ENCODE peak calls at places on chromosomes 6 and 20, in five cellular contexts. One of them, this sample, is unnamed.

GRCh38 chr6:43627008-43627825 is 1.8 kb downstream of the GTPBP2 start:
- DNase-seq in LoVo: peak
- DNase-seq in NCI-H1436: peak
- DNase-seq in cardiac muscle cell: peak
- DNase-seq in CD4-positive, alpha-beta memory T cell: no peak
- DNase-seq in this sample: peak

GRCh38 chr6:4253604-4254211 is 118.3 kb upstream of the ECI2 start:
- DNase-seq in LoVo: peak
- DNase-seq in NCI-H1436: no peak
- DNase-seq in CD4-positive, alpha-beta memory T cell: no peak
- DNase-seq in cardiac muscle cell: no peak
- DNase-seq in this sample: peak

GRCh38 chr20:5030348-5031205 is 29.3 kb upstream of the SLC23A2 start:
- DNase-seq in CD4-positive, alpha-beta memory T cell: no peak
- DNase-seq in NCI-H1436: no peak
- DNase-seq in cardiac muscle cell: no peak
- DNase-seq in LoVo: no peak
- DNase-seq in this sample: no peak

GRCh38 chr6:135576055-135576454 is 78.5 kb upstream of the AHI1 start:
- DNase-seq in CD4-positive, alpha-beta memory T cell: no peak
- DNase-seq in NCI-H1436: peak
- DNase-seq in cardiac muscle cell: no peak
- DNase-seq in LoVo: no peak
- DNase-seq in this sample: peak

GRCh38 chr20:18504479-18505060 is 3.2 kb upstream of the SEC23B start:
- DNase-seq in CD4-positive, alpha-beta memory T cell: no peak
- DNase-seq in cardiac muscle cell: no peak
- DNase-seq in LoVo: no peak
- DNase-seq in NCI-H1436: no peak
- DNase-seq in this sample: no peak

GRCh38 chr6:114142256-114142655 is 171.3 kb upstream of the HDAC2 start:
- DNase-seq in CD4-positive, alpha-beta memory T cell: no peak
- DNase-seq in cardiac muscle cell: no peak
- DNase-seq in LoVo: no peak
- DNase-seq in NCI-H1436: no peak
- DNase-seq in this sample: no peak

GRCh38 chr6:7628479-7628878 is 38.5 kb downstream of the SNRNP48 start:
- DNase-seq in cardiac muscle cell: no peak
- DNase-seq in CD4-positive, alpha-beta memory T cell: no peak
- DNase-seq in LoVo: no peak
- DNase-seq in NCI-H1436: no peak
- DNase-seq in this sample: peak

GRCh38 chr20:47949230-47949629 is 163.9 kb upstream of the SULF2 start:
- DNase-seq in LoVo: peak
- DNase-seq in NCI-H1436: no peak
- DNase-seq in cardiac muscle cell: no peak
- DNase-seq in CD4-positive, alpha-beta memory T cell: no peak
- DNase-seq in this sample: peak

GRCh38 chr20:50285376-50286173 is 94.9 kb downstream of the CEBPB start:
- DNase-seq in NCI-H1436: no peak
- DNase-seq in cardiac muscle cell: no peak
- DNase-seq in LoVo: peak
- DNase-seq in CD4-positive, alpha-beta memory T cell: no peak
- DNase-seq in this sample: no peak

GRCh38 chr6:51959744-51960383 is 127.5 kb downstream of the PKHD1 start:
- DNase-seq in cardiac muscle cell: peak
- DNase-seq in LoVo: peak
- DNase-seq in NCI-H1436: peak
- DNase-seq in CD4-positive, alpha-beta memory T cell: no peak
- DNase-seq in this sample: peak

GRCh38 chr6:23522751-23523527 is 603.1 kb upstream of the NRSN1 start:
- DNase-seq in NCI-H1436: no peak
- DNase-seq in LoVo: no peak
- DNase-seq in CD4-positive, alpha-beta memory T cell: no peak
- DNase-seq in cardiac muscle cell: no peak
- DNase-seq in this sample: peak

GRCh38 chr20:51050636-51051035 is 27.7 kb upstream of the KCNG1 start:
- DNase-seq in LoVo: no peak
- DNase-seq in cardiac muscle cell: no peak
- DNase-seq in CD4-positive, alpha-beta memory T cell: no peak
- DNase-seq in NCI-H1436: no peak
- DNase-seq in this sample: no peak

GRCh38 chr6:13614126-13614925 is 809 bp upstream of the NOL7 start:
- DNase-seq in NCI-H1436: peak
- DNase-seq in cardiac muscle cell: peak
- DNase-seq in CD4-positive, alpha-beta memory T cell: no peak
- DNase-seq in LoVo: peak
- DNase-seq in this sample: peak

GRCh38 chr20:46512943-46513844 is at the start of gene ZNF334:
- DNase-seq in cardiac muscle cell: peak
- DNase-seq in LoVo: no peak
- DNase-seq in NCI-H1436: peak
- DNase-seq in CD4-positive, alpha-beta memory T cell: no peak
- DNase-seq in this sample: peak

GRCh38 chr20:16098890-16099639 is 474.2 kb downstream of the KIF16B start:
- DNase-seq in NCI-H1436: no peak
- DNase-seq in cardiac muscle cell: no peak
- DNase-seq in LoVo: peak
- DNase-seq in CD4-positive, alpha-beta memory T cell: no peak
- DNase-seq in this sample: peak

GRCh38 chr20:62022575-62023139 is 43.0 kb downstream of the TAF4 start:
- DNase-seq in NCI-H1436: no peak
- DNase-seq in cardiac muscle cell: no peak
- DNase-seq in LoVo: no peak
- DNase-seq in CD4-positive, alpha-beta memory T cell: no peak
- DNase-seq in this sample: no peak

GRCh38 chr6:46505693-46506512 is 14.7 kb upstream of the RCAN2 start:
- DNase-seq in cardiac muscle cell: no peak
- DNase-seq in CD4-positive, alpha-beta memory T cell: no peak
- DNase-seq in LoVo: no peak
- DNase-seq in NCI-H1436: no peak
- DNase-seq in this sample: no peak

GRCh38 chr6:83247471-83247870 is 54.3 kb downstream of the RWDD2A start:
- DNase-seq in LoVo: no peak
- DNase-seq in cardiac muscle cell: no peak
- DNase-seq in NCI-H1436: no peak
- DNase-seq in CD4-positive, alpha-beta memory T cell: no peak
- DNase-seq in this sample: no peak

GRCh38 chr6:113888493-113888892 is 31.3 kb downstream of the MARCKS start:
- DNase-seq in CD4-positive, alpha-beta memory T cell: no peak
- DNase-seq in LoVo: peak
- DNase-seq in NCI-H1436: no peak
- DNase-seq in cardiac muscle cell: no peak
- DNase-seq in this sample: peak

GRCh38 chr6:147666254-147666653 is 157.8 kb downstream of the SAMD5 start:
- DNase-seq in LoVo: no peak
- DNase-seq in CD4-positive, alpha-beta memory T cell: no peak
- DNase-seq in NCI-H1436: no peak
- DNase-seq in cardiac muscle cell: no peak
- DNase-seq in this sample: no peak

GRCh38 chr6:122308074-122308473 is 91.4 kb upstream of the HSF2 start:
- DNase-seq in LoVo: no peak
- DNase-seq in cardiac muscle cell: no peak
- DNase-seq in CD4-positive, alpha-beta memory T cell: no peak
- DNase-seq in NCI-H1436: no peak
- DNase-seq in this sample: no peak

GRCh38 chr6:144718431-144718830 is 433.3 kb downstream of the UTRN start:
- DNase-seq in LoVo: no peak
- DNase-seq in cardiac muscle cell: no peak
- DNase-seq in NCI-H1436: no peak
- DNase-seq in CD4-positive, alpha-beta memory T cell: no peak
- DNase-seq in this sample: peak

GRCh38 chr6:37565267-37566208 is 65.8 kb upstream of the CCDC167 start:
- DNase-seq in CD4-positive, alpha-beta memory T cell: no peak
- DNase-seq in LoVo: no peak
- DNase-seq in cardiac muscle cell: peak
- DNase-seq in NCI-H1436: peak
- DNase-seq in this sample: no peak

GRCh38 chr20:4875578-4876067 is 125.7 kb downstream of the SLC23A2 start:
- DNase-seq in LoVo: no peak
- DNase-seq in cardiac muscle cell: peak
- DNase-seq in CD4-positive, alpha-beta memory T cell: no peak
- DNase-seq in NCI-H1436: peak
- DNase-seq in this sample: no peak

GRCh38 chr6:43749461-43749860 is 20.6 kb upstream of the VEGFA start:
- DNase-seq in LoVo: no peak
- DNase-seq in cardiac muscle cell: no peak
- DNase-seq in NCI-H1436: no peak
- DNase-seq in CD4-positive, alpha-beta memory T cell: no peak
- DNase-seq in this sample: no peak

GRCh38 chr6:169539176-169539897 is 162.5 kb downstream of the WDR27 start:
- DNase-seq in LoVo: no peak
- DNase-seq in cardiac muscle cell: no peak
- DNase-seq in CD4-positive, alpha-beta memory T cell: no peak
- DNase-seq in NCI-H1436: no peak
- DNase-seq in this sample: no peak

GRCh38 chr20:51154708-51155690 is 132.1 kb upstream of the KCNG1 start:
- DNase-seq in NCI-H1436: no peak
- DNase-seq in cardiac muscle cell: no peak
- DNase-seq in CD4-positive, alpha-beta memory T cell: no peak
- DNase-seq in LoVo: no peak
- DNase-seq in this sample: no peak

GRCh38 chr6:168247456-168248147 is 72.0 kb downstream of the DACT2 start:
- DNase-seq in LoVo: peak
- DNase-seq in CD4-positive, alpha-beta memory T cell: no peak
- DNase-seq in cardiac muscle cell: no peak
- DNase-seq in NCI-H1436: peak
- DNase-seq in this sample: peak

GRCh38 chr20:33732166-33732970 is 572 bp downstream of the ZNF341 start:
- DNase-seq in cardiac muscle cell: no peak
- DNase-seq in LoVo: peak
- DNase-seq in CD4-positive, alpha-beta memory T cell: no peak
- DNase-seq in NCI-H1436: peak
- DNase-seq in this sample: peak

GRCh38 chr6:33869826-33870423 is 66.1 kb upstream of the MLN start:
- DNase-seq in CD4-positive, alpha-beta memory T cell: no peak
- DNase-seq in LoVo: no peak
- DNase-seq in NCI-H1436: no peak
- DNase-seq in cardiac muscle cell: no peak
- DNase-seq in this sample: no peak

GRCh38 chr20:57326667-57327455 is 2.7 kb upstream of the SPO11 start:
- DNase-seq in cardiac muscle cell: peak
- DNase-seq in NCI-H1436: no peak
- DNase-seq in LoVo: peak
- DNase-seq in CD4-positive, alpha-beta memory T cell: no peak
- DNase-seq in this sample: peak

GRCh38 chr20:50550531-50550930 is 40.3 kb downstream of the PTPN1 start:
- DNase-seq in NCI-H1436: no peak
- DNase-seq in cardiac muscle cell: no peak
- DNase-seq in CD4-positive, alpha-beta memory T cell: no peak
- DNase-seq in LoVo: no peak
- DNase-seq in this sample: peak

GRCh38 chr6:43946641-43947363 is 176.8 kb downstream of the VEGFA start:
- DNase-seq in CD4-positive, alpha-beta memory T cell: no peak
- DNase-seq in LoVo: no peak
- DNase-seq in cardiac muscle cell: no peak
- DNase-seq in NCI-H1436: no peak
- DNase-seq in this sample: no peak

This sample was measured in bronchial epithelial cell.